ENCODE peak calls at places on chromosomes 7 and 10, in eight cellular contexts. I is cardiac fibroblast; A is A172; X is stimulated activated CD8-positive, alpha-beta memory T cell treated with anti-CD3 and anti-CD28 coated beads, Interleukin-15, amount 100 ng/mL, for 1 hour; D is left lung; B is heart left ventricle; O is NCI-H1436; L is CD8-positive, alpha-beta memory T cell. J is an unnamed sample.
A peak's percentile ranks its signal among the peaks of the same experiment; 100 is the strongest.

GRCh38 chr10:23158370-23158769 is 33.7 kb upstream of the PTF1A start:
- DNase-seq in O (peak; percentile 72), L (no peak), D (no peak), X (no peak), B (no peak), I (peak; percentile 75), A (peak; percentile 80), J (peak; percentile 69)

GRCh38 chr7:380724-381210 is 90.8 kb downstream of the FOXL3 start:
- DNase-seq in O (peak; percentile 18), A (no peak), X (no peak), I (no peak), L (no peak), B (peak; percentile 8), D (peak; percentile 43), J (no peak)

GRCh38 chr10:121065330-121065729 is 214.2 kb downstream of the WDR11 start:
- DNase-seq in O (no peak), A (no peak), I (no peak), L (no peak), X (no peak), B (no peak), D (no peak), J (no peak)

GRCh38 chr7:99918959-99919813 is at the start of gene TRIM4:
- DNase-seq in D (peak; percentile 97), B (peak; percentile 92), X (peak; percentile 71), L (peak; percentile 84), A (peak; percentile 61), O (peak; percentile 83), I (peak; percentile 95), J (peak; percentile 66)

GRCh38 chr7:128844777-128845311 is 14.6 kb downstream of the FLNC start:
- DNase-seq in A (no peak), O (no peak), X (no peak), I (no peak), B (no peak), D (peak; percentile 60), L (no peak), J (no peak)

GRCh38 chr10:61897671-61898434 is 3.6 kb upstream of the ARID5B start:
- DNase-seq in L (no peak), O (peak; percentile 10), A (peak; percentile 57), I (peak; percentile 74), X (no peak), D (no peak), B (peak; percentile 38), J (no peak)

GRCh38 chr10:24501312-24501711 is 222.4 kb downstream of the ARHGAP21 start:
- DNase-seq in O (no peak), L (no peak), D (no peak), B (no peak), X (no peak), I (no peak), A (no peak), J (no peak)

GRCh38 chr10:89391882-89392756 is at the start of gene IFIT1:
- DNase-seq in I (peak; percentile 96), B (peak; percentile 78), X (peak; percentile 24), L (peak; percentile 37), A (peak; percentile 84), D (no peak), O (peak; percentile 32), J (peak; percentile 75)

GRCh38 chr10:44399478-44400451 is 14.9 kb upstream of the CXCL12 start:
- DNase-seq in A (no peak), X (no peak), D (no peak), I (no peak), B (no peak), O (no peak), L (no peak), J (no peak)

GRCh38 chr10:50421026-50421719 is 169.9 kb upstream of the ASAH2 start:
- DNase-seq in L (no peak), X (no peak), I (peak; percentile 59), O (no peak), D (no peak), A (peak; percentile 30), B (no peak), J (peak; percentile 54)

GRCh38 chr10:63921932-63922713 is 400.9 kb downstream of the REEP3 start:
- DNase-seq in X (no peak), L (no peak), O (no peak), B (no peak), D (no peak), A (no peak), I (no peak), J (no peak)

GRCh38 chr7:17706734-17707133 is 233.6 kb downstream of the SNX13 start:
- DNase-seq in A (peak; percentile 72), I (peak; percentile 84), B (peak; percentile 31), X (no peak), O (peak; percentile 36), D (no peak), L (no peak), J (peak; percentile 69)

GRCh38 chr7:151271699-151272355 is 23.3 kb upstream of the SMARCD3 start:
- DNase-seq in O (no peak), A (no peak), L (no peak), I (peak; percentile 77), B (no peak), D (no peak), X (no peak), J (no peak)

GRCh38 chr7:73671857-73672445 is 4.3 kb downstream of the VPS37D start:
- DNase-seq in D (no peak), I (no peak), X (no peak), A (no peak), O (no peak), B (no peak), L (no peak), J (no peak)

GRCh38 chr10:100879741-100880360 is 32.9 kb upstream of the SLF2 start:
- DNase-seq in I (no peak), X (no peak), L (no peak), D (no peak), O (no peak), A (no peak), B (no peak), J (no peak)

GRCh38 chr7:97851725-97852124 is 20.5 kb downstream of the ASNS start:
- DNase-seq in O (no peak), D (no peak), X (no peak), B (no peak), A (no peak), L (no peak), I (peak; percentile 9), J (no peak)

GRCh38 chr10:119111968-119112515 is 8.1 kb downstream of the DENND10 start:
- DNase-seq in X (no peak), L (no peak), O (no peak), A (no peak), B (no peak), D (no peak), I (peak; percentile 56), J (no peak)

GRCh38 chr7:133081119-133081604 is 728 bp downstream of the CHCHD3 start:
- DNase-seq in A (peak; percentile 1), L (no peak), X (no peak), O (no peak), D (no peak), I (peak; percentile 15), B (peak; percentile 28), J (peak; percentile 13)

GRCh38 chr7:45569290-45569685 is 4.9 kb upstream of the ADCY1 start:
- DNase-seq in D (no peak), B (no peak), L (no peak), O (no peak), I (no peak), A (no peak), X (no peak), J (no peak)

GRCh38 chr10:132938472-132939329 is 3.7 kb downstream of the CFAP46 start:
- DNase-seq in L (no peak), X (no peak), O (no peak), A (no peak), B (no peak), D (peak; percentile 70), I (peak; percentile 20), J (no peak)

GRCh38 chr7:27346531-27347260 is 104.1 kb downstream of the EVX1 start:
- DNase-seq in O (no peak), L (no peak), B (no peak), D (no peak), I (peak; percentile 49), X (no peak), A (peak; percentile 95), J (peak; percentile 77)

GRCh38 chr10:101214446-101215396 is 14.5 kb downstream of the LBX1 start:
- DNase-seq in O (peak; percentile 81), L (peak; percentile 60), I (peak; percentile 55), D (peak; percentile 86), B (peak; percentile 65), X (peak; percentile 58), A (peak; percentile 60), J (no peak)

GRCh38 chr7:150337179-150337578 is 4.2 kb downstream of the RARRES2 start:
- DNase-seq in A (no peak), B (no peak), D (no peak), O (no peak), I (no peak), X (no peak), L (no peak), J (no peak)

GRCh38 chr7:1458676-1459511 is at the start of gene MICALL2:
- DNase-seq in I (peak; percentile 86), L (peak; percentile 12), D (peak; percentile 92), A (peak; percentile 89), B (peak; percentile 77), O (no peak), X (peak; percentile 5), J (peak; percentile 59)

GRCh38 chr10:3992374-3993178 is 207.6 kb upstream of the KLF6 start:
- DNase-seq in D (no peak), L (no peak), I (no peak), X (no peak), O (no peak), A (no peak), B (no peak), J (no peak)

GRCh38 chr10:71553371-71553900 is 156.7 kb downstream of the CDH23 start:
- DNase-seq in B (no peak), L (no peak), O (no peak), X (no peak), A (no peak), I (no peak), D (no peak), J (no peak)

GRCh38 chr7:100894860-100895700 is 608 bp downstream of the ACHE start:
- DNase-seq in L (peak; percentile 58), A (no peak), O (peak; percentile 43), B (peak; percentile 59), D (peak; percentile 91), X (peak; percentile 49), I (no peak), J (peak; percentile 4)

GRCh38 chr10:70376436-70377378 is 5.7 kb downstream of the LRRC20 start:
- DNase-seq in L (no peak), X (no peak), O (no peak), B (no peak), D (no peak), A (peak; percentile 53), I (no peak), J (no peak)

GRCh38 chr10:77004917-77005564 is 632.6 kb downstream of the KCNMA1 start:
- DNase-seq in I (peak; percentile 74), B (no peak), D (no peak), X (no peak), L (no peak), O (peak; percentile 28), A (peak; percentile 55), J (peak; percentile 44)

GRCh38 chr7:102834999-102835398 is 77.8 kb upstream of the LRRC17 start:
- DNase-seq in D (no peak), O (no peak), I (peak; percentile 52), X (no peak), A (peak; percentile 90), L (no peak), B (no peak), J (peak; percentile 94)

GRCh38 chr7:150942591-150943452 is 35.3 kb downstream of the KCNH2 start:
- DNase-seq in O (no peak), I (no peak), X (no peak), B (no peak), L (no peak), A (no peak), D (peak; percentile 49), J (no peak)

J was measured in kidney glomerular epithelial cell.